ENCODE peak calls at places on chromosomes 16 and 17, in six cellular contexts. Y, T, U, N, A and L are unnamed samples.

GRCh38 chr17:28643979-28644781 is 778 bp downstream of the BLTP2 start:
- DNase-seq in Y (peak), T (peak), U (no peak), N (peak), A (peak), L (peak)

GRCh38 chr17:8311131-8311790 is 1.2 kb downstream of the ARHGEF15 start:
- DNase-seq in Y (no peak), T (no peak), U (no peak), N (no peak), A (no peak), L (no peak)

GRCh38 chr16:49075709-49076108 is 205.9 kb downstream of the CBLN1 start:
- DNase-seq in Y (no peak), T (no peak), U (no peak), N (no peak), A (no peak), L (no peak)

GRCh38 chr17:28446716-28447395 is 26.6 kb upstream of the SLC13A2 start:
- DNase-seq in Y (no peak), T (no peak), U (no peak), N (peak), A (no peak), L (no peak)

GRCh38 chr17:7442142-7442541 is 2.7 kb upstream of the CHRNB1 start:
- DNase-seq in Y (no peak), T (no peak), U (no peak), N (no peak), A (no peak), L (no peak)

GRCh38 chr17:50219939-50220465 is 18.6 kb upstream of the COL1A1 start:
- DNase-seq in Y (no peak), T (peak), U (no peak), N (peak), A (no peak), L (no peak)

GRCh38 chr16:4687946-4688673 is 5.3 kb upstream of the NUDT16L1 start:
- DNase-seq in Y (no peak), T (no peak), U (no peak), N (no peak), A (peak), L (no peak)

GRCh38 chr16:84027607-84028006 is 15.0 kb downstream of the SLC38A8 start:
- DNase-seq in Y (peak), T (no peak), U (no peak), N (no peak), A (no peak), L (no peak)

GRCh38 chr17:2025622-2026309 is 632 bp upstream of the RTN4RL1 start:
- DNase-seq in Y (peak), T (peak), U (no peak), N (peak), A (peak), L (no peak)

GRCh38 chr17:71959129-71959528 is 161.7 kb upstream of the SOX9 start:
- DNase-seq in Y (no peak), T (peak), U (no peak), N (peak), A (no peak), L (no peak)